ENCODE peak calls at places on chromosomes 3 and 15, in six cellular contexts. One of them, this sample, is unnamed.

GRCh38 chr15:39589815-39590644 is 9.2 kb downstream of the THBS1 start:
- DNase-seq in thoracic aorta: no peak
- DNase-seq in fibroblast of pulmonary artery: peak; percentile 62
- DNase-seq in HepG2: no peak
- DNase-seq in Calu3: no peak
- DNase-seq in AG09319: peak; percentile 40
- DNase-seq in this sample: no peak

GRCh38 chr15:26892119-26892518 is 25.3 kb downstream of the GABRA5 start:
- DNase-seq in Calu3: no peak
- DNase-seq in HepG2: no peak
- DNase-seq in fibroblast of pulmonary artery: no peak
- DNase-seq in thoracic aorta: no peak
- DNase-seq in AG09319: no peak
- DNase-seq in this sample: no peak

GRCh38 chr15:81001180-81002003 is 669 bp downstream of the TLNRD1 start:
- DNase-seq in thoracic aorta: no peak
- DNase-seq in fibroblast of pulmonary artery: peak; percentile 48
- DNase-seq in HepG2: no peak
- DNase-seq in AG09319: no peak
- DNase-seq in Calu3: peak; percentile 72
- DNase-seq in this sample: peak; percentile 61

GRCh38 chr15:55696221-55696620 is 46.7 kb downstream of the PRTG start:
- DNase-seq in AG09319: no peak
- DNase-seq in thoracic aorta: no peak
- DNase-seq in fibroblast of pulmonary artery: no peak
- DNase-seq in Calu3: no peak
- DNase-seq in HepG2: no peak
- DNase-seq in this sample: no peak

GRCh38 chr15:67085818-67086649 is 20.6 kb downstream of the SMAD3 start:
- DNase-seq in HepG2: no peak
- DNase-seq in fibroblast of pulmonary artery: peak; percentile 82
- DNase-seq in Calu3: no peak
- DNase-seq in AG09319: peak; percentile 88
- DNase-seq in thoracic aorta: no peak
- DNase-seq in this sample: peak; percentile 79

GRCh38 chr3:94525039-94525438 is 462.2 kb downstream of the NSUN3 start:
- DNase-seq in fibroblast of pulmonary artery: peak; percentile 30
- DNase-seq in HepG2: peak; percentile 60
- DNase-seq in AG09319: no peak
- DNase-seq in Calu3: no peak
- DNase-seq in thoracic aorta: no peak
- DNase-seq in this sample: no peak

GRCh38 chr15:67105065-67105951 is 39.9 kb downstream of the SMAD3 start:
- DNase-seq in HepG2: peak; percentile 93
- DNase-seq in thoracic aorta: peak; percentile 46
- DNase-seq in fibroblast of pulmonary artery: peak; percentile 98
- DNase-seq in AG09319: peak; percentile 91
- DNase-seq in Calu3: peak; percentile 88
- DNase-seq in this sample: no peak

GRCh38 chr15:47293763-47294162 is 423.5 kb upstream of the SEMA6D start:
- DNase-seq in AG09319: peak; percentile 91
- DNase-seq in fibroblast of pulmonary artery: peak; percentile 92
- DNase-seq in thoracic aorta: no peak
- DNase-seq in Calu3: no peak
- DNase-seq in HepG2: no peak
- DNase-seq in this sample: no peak

GRCh38 chr3:115790759-115791158 is 167.4 kb downstream of the GAP43 start:
- DNase-seq in Calu3: peak; percentile 77
- DNase-seq in fibroblast of pulmonary artery: peak; percentile 96
- DNase-seq in thoracic aorta: no peak
- DNase-seq in HepG2: peak; percentile 84
- DNase-seq in AG09319: peak; percentile 68
- DNase-seq in this sample: peak; percentile 80

GRCh38 chr3:111979689-111980025 is 831 bp downstream of the ABHD10 start:
- DNase-seq in fibroblast of pulmonary artery: no peak
- DNase-seq in HepG2: no peak
- DNase-seq in AG09319: no peak
- DNase-seq in thoracic aorta: no peak
- DNase-seq in Calu3: no peak
- DNase-seq in this sample: peak; percentile 27

GRCh38 chr3:8324727-8325126 is 176.9 kb upstream of the LMCD1 start:
- DNase-seq in AG09319: no peak
- DNase-seq in thoracic aorta: no peak
- DNase-seq in fibroblast of pulmonary artery: peak; percentile 58
- DNase-seq in Calu3: peak; percentile 62
- DNase-seq in HepG2: peak; percentile 27
- DNase-seq in this sample: peak; percentile 69

GRCh38 chr3:11803977-11804903 is 42.4 kb downstream of the TAMM41 start:
- DNase-seq in Calu3: peak; percentile 43
- DNase-seq in thoracic aorta: no peak
- DNase-seq in fibroblast of pulmonary artery: peak; percentile 75
- DNase-seq in AG09319: no peak
- DNase-seq in HepG2: peak; percentile 51
- DNase-seq in this sample: peak; percentile 53

GRCh38 chr3:14805946-14806537 is 12.7 kb upstream of the FGD5 start:
- DNase-seq in fibroblast of pulmonary artery: no peak
- DNase-seq in AG09319: no peak
- DNase-seq in thoracic aorta: no peak
- DNase-seq in Calu3: no peak
- DNase-seq in HepG2: no peak
- DNase-seq in this sample: no peak

GRCh38 chr3:130582457-130583155 is 65.6 kb downstream of the COL6A6 start:
- DNase-seq in Calu3: no peak
- DNase-seq in AG09319: no peak
- DNase-seq in HepG2: no peak
- DNase-seq in fibroblast of pulmonary artery: no peak
- DNase-seq in thoracic aorta: no peak
- DNase-seq in this sample: no peak

GRCh38 chr3:195839260-195840010 is 27.7 kb upstream of the MUC4 start:
- DNase-seq in Calu3: no peak
- DNase-seq in thoracic aorta: no peak
- DNase-seq in HepG2: no peak
- DNase-seq in AG09319: no peak
- DNase-seq in fibroblast of pulmonary artery: no peak
- DNase-seq in this sample: no peak

GRCh38 chr3:168093229-168093628 is 2.5 kb downstream of the GOLIM4 start:
- DNase-seq in fibroblast of pulmonary artery: no peak
- DNase-seq in HepG2: no peak
- DNase-seq in thoracic aorta: no peak
- DNase-seq in AG09319: no peak
- DNase-seq in Calu3: no peak
- DNase-seq in this sample: no peak

GRCh38 chr3:135047061-135047460 is 252.0 kb downstream of the EPHB1 start:
- DNase-seq in AG09319: no peak
- DNase-seq in fibroblast of pulmonary artery: no peak
- DNase-seq in thoracic aorta: no peak
- DNase-seq in Calu3: no peak
- DNase-seq in HepG2: no peak
- DNase-seq in this sample: no peak

GRCh38 chr3:33612641-33613040 is 105.4 kb downstream of the CLASP2 start:
- DNase-seq in fibroblast of pulmonary artery: no peak
- DNase-seq in AG09319: no peak
- DNase-seq in thoracic aorta: no peak
- DNase-seq in HepG2: peak; percentile 11
- DNase-seq in Calu3: no peak
- DNase-seq in this sample: no peak

GRCh38 chr3:139447486-139447885 is 28.8 kb downstream of the RBP2 start:
- DNase-seq in thoracic aorta: no peak
- DNase-seq in HepG2: no peak
- DNase-seq in AG09319: no peak
- DNase-seq in Calu3: no peak
- DNase-seq in fibroblast of pulmonary artery: no peak
- DNase-seq in this sample: no peak

GRCh38 chr3:196237203-196237602 is 20.9 kb downstream of the SLC51A start:
- DNase-seq in fibroblast of pulmonary artery: no peak
- DNase-seq in AG09319: no peak
- DNase-seq in thoracic aorta: no peak
- DNase-seq in Calu3: no peak
- DNase-seq in HepG2: no peak
- DNase-seq in this sample: peak; percentile 12

GRCh38 chr3:177830411-177830849 is 633.1 kb upstream of the TBL1XR1 start:
- DNase-seq in HepG2: no peak
- DNase-seq in AG09319: peak; percentile 87
- DNase-seq in thoracic aorta: no peak
- DNase-seq in Calu3: no peak
- DNase-seq in fibroblast of pulmonary artery: peak; percentile 93
- DNase-seq in this sample: no peak

GRCh38 chr15:65393557-65393956 is 15.8 kb upstream of the IGDCC3 start:
- DNase-seq in HepG2: no peak
- DNase-seq in thoracic aorta: no peak
- DNase-seq in fibroblast of pulmonary artery: no peak
- DNase-seq in AG09319: no peak
- DNase-seq in Calu3: no peak
- DNase-seq in this sample: no peak

GRCh38 chr3:183464480-183464879 is 36.1 kb upstream of the MCF2L2 start:
- DNase-seq in fibroblast of pulmonary artery: no peak
- DNase-seq in HepG2: peak; percentile 78
- DNase-seq in AG09319: no peak
- DNase-seq in thoracic aorta: no peak
- DNase-seq in Calu3: no peak
- DNase-seq in this sample: no peak

GRCh38 chr3:186940965-186941364 is 10.6 kb downstream of the ST6GAL1 start:
- DNase-seq in HepG2: no peak
- DNase-seq in thoracic aorta: peak; percentile 55
- DNase-seq in Calu3: no peak
- DNase-seq in AG09319: no peak
- DNase-seq in fibroblast of pulmonary artery: peak; percentile 52
- DNase-seq in this sample: no peak

GRCh38 chr3:180329187-180329586 is 272.8 kb upstream of the TTC14 start:
- DNase-seq in thoracic aorta: no peak
- DNase-seq in AG09319: no peak
- DNase-seq in Calu3: no peak
- DNase-seq in HepG2: no peak
- DNase-seq in fibroblast of pulmonary artery: no peak
- DNase-seq in this sample: no peak

GRCh38 chr15:44775923-44776322 is 39.6 kb downstream of the TRIM69 start:
- DNase-seq in thoracic aorta: no peak
- DNase-seq in Calu3: no peak
- DNase-seq in fibroblast of pulmonary artery: peak; percentile 17
- DNase-seq in AG09319: no peak
- DNase-seq in HepG2: no peak
- DNase-seq in this sample: no peak

GRCh38 chr15:42404461-42405235 is 45.3 kb downstream of the CAPN3 start:
- DNase-seq in Calu3: no peak
- DNase-seq in fibroblast of pulmonary artery: no peak
- DNase-seq in thoracic aorta: no peak
- DNase-seq in AG09319: no peak
- DNase-seq in HepG2: peak; percentile 25
- DNase-seq in this sample: no peak

GRCh38 chr15:67107014-67107812 is 41.8 kb downstream of the SMAD3 start:
- DNase-seq in HepG2: peak; percentile 65
- DNase-seq in Calu3: peak; percentile 90
- DNase-seq in thoracic aorta: peak; percentile 64
- DNase-seq in fibroblast of pulmonary artery: peak; percentile 98
- DNase-seq in AG09319: peak; percentile 95
- DNase-seq in this sample: no peak

GRCh38 chr3:151839313-151839631 is 25.4 kb downstream of the AADAC start:
- DNase-seq in fibroblast of pulmonary artery: no peak
- DNase-seq in Calu3: no peak
- DNase-seq in thoracic aorta: no peak
- DNase-seq in AG09319: no peak
- DNase-seq in HepG2: no peak
- DNase-seq in this sample: no peak
- TF ChIP-seq CTCF in fibroblast of pulmonary artery: no peak
- TF ChIP-seq CTCF in Calu3: no peak
- TF ChIP-seq CTCF in thoracic aorta: no peak
- TF ChIP-seq CTCF in AG09319: no peak
- TF ChIP-seq CTCF in HepG2: no peak
- TF ChIP-seq CTCF in this sample: peak; percentile 24

DNA sequence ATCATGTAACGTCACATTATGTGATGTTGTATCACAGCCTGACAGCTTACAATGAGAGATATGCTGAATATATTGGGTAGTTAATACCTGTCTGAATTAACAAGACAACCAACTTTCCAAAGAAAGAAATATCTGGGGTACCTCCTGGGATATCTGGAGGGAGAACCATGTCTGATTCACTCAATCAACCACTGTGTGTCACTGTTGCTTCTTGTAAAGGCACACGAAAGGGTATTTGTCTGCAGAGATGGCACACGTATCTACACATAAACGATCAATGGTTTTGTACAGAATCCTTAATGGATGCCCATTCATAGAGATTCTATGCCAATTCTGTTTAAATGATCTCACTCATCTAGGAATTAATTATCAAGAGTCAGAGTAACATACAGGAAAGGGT is 252.1 kb upstream of the TMCO5A start:
- DNase-seq in fibroblast of pulmonary artery: peak; percentile 33
- DNase-seq in AG09319: no peak
- DNase-seq in HepG2: peak; percentile 5
- DNase-seq in Calu3: peak; percentile 13
- DNase-seq in thoracic aorta: no peak
- DNase-seq in this sample: no peak
- TF ChIP-seq CTCF in fibroblast of pulmonary artery: peak; percentile 34
- TF ChIP-seq CTCF in AG09319: peak; percentile 8
- TF ChIP-seq CTCF in HepG2: peak; percentile 36
- TF ChIP-seq CTCF in Calu3: no peak
- TF ChIP-seq CTCF in thoracic aorta: no peak
- TF ChIP-seq CTCF in this sample: no peak

DNA sequence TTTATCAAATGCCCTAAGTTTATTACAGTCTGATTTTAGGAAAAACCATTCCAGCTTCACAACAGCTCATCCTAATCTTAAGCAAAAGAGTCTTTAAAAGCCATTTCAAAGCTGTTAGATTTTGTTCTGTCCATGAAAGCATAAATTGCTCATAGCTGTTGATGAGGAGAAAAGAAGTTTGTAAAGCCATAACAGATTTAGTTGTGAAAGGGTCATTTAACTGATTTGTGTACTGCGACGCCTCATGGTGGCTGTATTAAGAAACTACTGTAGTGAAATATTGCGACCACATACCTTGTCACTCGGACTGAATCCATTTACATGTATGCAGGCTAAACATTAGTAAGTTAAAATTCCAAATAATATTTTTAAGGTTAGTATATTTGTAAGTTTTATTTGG is 20.9 kb downstream of the BBX start:
- DNase-seq in AG09319: no peak
- DNase-seq in fibroblast of pulmonary artery: peak; percentile 39
- DNase-seq in thoracic aorta: no peak
- DNase-seq in HepG2: peak; percentile 12
- DNase-seq in Calu3: no peak
- DNase-seq in this sample: peak; percentile 32
- TF ChIP-seq CTCF in AG09319: no peak
- TF ChIP-seq CTCF in fibroblast of pulmonary artery: peak; percentile 17
- TF ChIP-seq CTCF in thoracic aorta: no peak
- TF ChIP-seq CTCF in HepG2: peak; percentile 38
- TF ChIP-seq CTCF in Calu3: no peak
- TF ChIP-seq CTCF in this sample: no peak

DNA sequence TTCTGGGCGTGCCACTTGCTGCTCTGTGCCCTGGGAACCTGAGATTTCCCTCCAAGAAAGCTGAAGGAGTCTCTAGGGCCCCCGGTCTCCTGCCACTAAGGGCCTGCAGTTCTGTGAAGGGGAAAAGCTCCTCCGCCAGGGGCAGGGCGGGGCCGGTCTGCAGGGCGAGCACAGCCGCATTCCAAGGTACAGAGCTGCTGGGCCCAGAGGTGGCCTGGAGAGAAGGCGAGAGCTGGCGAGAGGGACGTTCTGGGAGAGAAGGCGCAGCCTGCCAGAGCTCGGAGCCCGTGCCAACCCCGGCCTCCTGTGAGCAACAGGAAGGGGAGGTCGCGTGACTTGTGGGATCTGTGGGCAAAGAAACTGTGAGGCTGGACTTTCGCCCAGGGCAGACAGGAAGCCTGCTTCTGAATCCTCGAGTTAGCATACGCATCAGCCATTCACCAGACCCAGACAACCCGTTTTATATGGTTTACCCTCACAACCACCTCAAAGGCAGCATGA is 500.4 kb downstream of the SHQ1 start:
- DNase-seq in HepG2: no peak
- DNase-seq in fibroblast of pulmonary artery: peak; percentile 89
- DNase-seq in thoracic aorta: peak; percentile 92
- DNase-seq in AG09319: peak; percentile 77
- DNase-seq in Calu3: peak; percentile 74
- DNase-seq in this sample: peak; percentile 22
- TF ChIP-seq CTCF in HepG2: no peak
- TF ChIP-seq CTCF in fibroblast of pulmonary artery: no peak
- TF ChIP-seq CTCF in thoracic aorta: peak; percentile 39
- TF ChIP-seq CTCF in AG09319: no peak
- TF ChIP-seq CTCF in Calu3: no peak
- TF ChIP-seq CTCF in this sample: no peak